ENCODE peak calls at places on chromosomes 6 and 20, in four cellular contexts. Y is dorsolateral prefrontal cortex, M is cardiac muscle cell, T is bronchial epithelial cell. A is an unnamed sample.

GRCh38 chr20:59258103-59258705 is 42.2 kb upstream of the EDN3 start:
- DNase-seq in T (no peak), Y (no peak), M (no peak), A (no peak)

GRCh38 chr20:19628570-19629134 is 129.4 kb upstream of the RIN2 start:
- DNase-seq in T (peak), M (peak), Y (no peak), A (peak)

GRCh38 chr6:123610779-123611178 is 26.0 kb downstream of the TRDN start:
- DNase-seq in T (no peak), M (no peak), Y (no peak), A (no peak)

GRCh38 chr20:10519361-10520048 is 84.4 kb downstream of the SLX4IP start:
- DNase-seq in M (no peak), T (peak), Y (no peak), A (no peak)

GRCh38 chr6:167710521-167710920 is 116.2 kb upstream of the AFDN start:
- DNase-seq in T (no peak), M (no peak), Y (no peak), A (no peak)

GRCh38 chr20:49345538-49345937 is 67.7 kb upstream of the ZNFX1 start:
- DNase-seq in M (no peak), T (no peak), Y (peak), A (no peak)

GRCh38 chr6:139588076-139588639 is 213.7 kb upstream of the CITED2 start:
- DNase-seq in Y (no peak), M (peak), T (peak), A (no peak)

GRCh38 chr20:5526516-5526915 is 209.8 kb upstream of the PROKR2 start:
- DNase-seq in M (no peak), T (peak), Y (no peak), A (no peak)

GRCh38 chr20:31869942-31870702 is at the start of the genes DUSP15 and TTLL9:
- DNase-seq in T (no peak), M (peak), Y (peak), A (peak)

GRCh38 chr20:19440660-19441527 is 228.5 kb downstream of the SLC24A3 start:
- DNase-seq in T (no peak), M (no peak), Y (no peak), A (no peak)

GRCh38 chr6:52371656-52372151 is 9.8 kb downstream of the PAQR8 start:
- DNase-seq in Y (no peak), T (no peak), M (no peak), A (no peak)